ENCODE peak calls at places on chromosome 1, in four cellular contexts. F is psoas muscle, E is Panc1, S is PC-9. N is an unnamed sample. For H3K36me3 and H3K9me3, the result is how much of the 10 kb centered on the place peaks cover.

GRCh38 chr1:17658837-17659236 is 96.3 kb upstream of the ACTL8 start:
- DNase-seq in E (no peak), F (no peak), S (no peak), N (no peak)

GRCh38 chr1:202288177-202288576 is 53.6 kb downstream of the UBE2T start:
- DNase-seq in E (no peak), S (no peak), F (no peak), N (no peak)

GRCh38 chr1:47675721-47676120 is 237.9 kb downstream of the FOXD2 start:
- DNase-seq in S (no peak), F (no peak), E (no peak), N (no peak)

GRCh38 chr1:103220503-103221095 is 112.3 kb upstream of the COL11A1 start:
- DNase-seq in S (no peak), E (no peak), F (no peak), N (peak)

GRCh38 chr1:187517508-187517907 is 688.8 kb downstream of the PLA2G4A start:
- DNase-seq in S (no peak), E (no peak), F (no peak), N (no peak)

GRCh38 chr1:55352080-55352800 is 137.1 kb upstream of the USP24 start:
- DNase-seq in E (no peak), F (peak), S (no peak), N (no peak)

GRCh38 chr1:111666828-111667227 is 47.2 kb downstream of the RAP1A start:
- DNase-seq in S (no peak), E (no peak), F (no peak), N (no peak)

GRCh38 chr1:89199515-89199914 is 773 bp upstream of the GBP4 start:
- DNase-seq in F (no peak), E (no peak), S (no peak), N (no peak)

GRCh38 chr1:84278905-84279304 is 22.6 kb upstream of the SAMD13 start:
- DNase-seq in F (no peak), E (no peak), S (no peak), N (no peak)

GRCh38 chr1:44784094-44785026 is 3.6 kb downstream of the BEST4 start:
- DNase-seq in E (no peak), F (no peak), S (no peak), N (peak)

GRCh38 chr1:27525296-27526271 is 35.6 kb upstream of the WASF2 start:
- DNase-seq in E (no peak), S (peak), F (peak), N (peak)

GRCh38 chr1:70504176-70504820 is 93.2 kb downstream of the CTH start:
- DNase-seq in F (no peak), E (no peak), S (no peak), N (no peak)

GRCh38 chr1:53460211-53460634 is 1.0 kb downstream of the DMRTB1 start:
- DNase-seq in E (no peak), F (no peak), S (no peak), N (no peak)

DNA sequence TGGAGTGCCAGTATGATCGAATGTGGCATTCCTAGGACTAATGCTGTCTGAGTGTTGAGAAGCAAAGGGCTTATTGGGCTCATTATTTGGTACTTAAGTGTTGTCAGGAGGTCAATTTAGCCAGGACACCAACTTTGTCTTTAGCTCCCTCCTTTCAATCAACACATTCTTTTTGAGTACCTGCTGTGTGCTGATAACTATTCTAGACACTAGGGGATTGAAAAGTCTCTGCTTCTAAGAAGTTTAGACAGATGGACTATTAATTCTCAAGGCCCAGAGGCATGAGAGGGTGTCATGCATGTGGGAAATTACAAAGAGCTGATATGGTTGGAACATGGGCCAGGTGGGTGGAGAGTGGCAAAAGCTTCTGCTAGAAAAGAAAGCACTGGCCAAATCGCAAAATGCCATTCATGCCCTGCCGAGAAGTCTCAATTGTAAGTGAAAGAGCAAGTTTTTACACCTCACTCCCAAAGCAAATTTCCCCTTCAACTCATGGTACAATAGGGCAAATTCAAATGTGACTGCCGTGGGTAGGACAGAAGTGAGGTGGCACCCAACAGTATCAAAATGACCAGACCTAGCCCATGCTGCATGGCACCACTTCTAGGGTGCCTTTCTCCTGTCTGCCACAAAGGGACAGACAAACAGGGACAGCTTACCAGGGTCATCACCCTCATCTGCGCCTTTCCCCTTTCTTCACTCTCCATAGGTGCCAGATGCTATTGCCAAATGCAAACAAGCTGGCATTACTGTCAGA is 53.6 kb upstream of the LAX1 start:
- DNase-seq in F (no peak), E (no peak), S (no peak), N (peak)
- H3K36me3 ChIP-seq in F (half or more), E (under half), S (under half), N (half or more)

GRCh38 chr1:227526524-227526923 is 36.8 kb upstream of the ZNF678 start:
- DNase-seq in F (no peak), S (no peak), E (no peak), N (no peak)
- H3K9me3 ChIP-seq in F (half or more), S (under half), E (under half), N (under half)

DNA sequence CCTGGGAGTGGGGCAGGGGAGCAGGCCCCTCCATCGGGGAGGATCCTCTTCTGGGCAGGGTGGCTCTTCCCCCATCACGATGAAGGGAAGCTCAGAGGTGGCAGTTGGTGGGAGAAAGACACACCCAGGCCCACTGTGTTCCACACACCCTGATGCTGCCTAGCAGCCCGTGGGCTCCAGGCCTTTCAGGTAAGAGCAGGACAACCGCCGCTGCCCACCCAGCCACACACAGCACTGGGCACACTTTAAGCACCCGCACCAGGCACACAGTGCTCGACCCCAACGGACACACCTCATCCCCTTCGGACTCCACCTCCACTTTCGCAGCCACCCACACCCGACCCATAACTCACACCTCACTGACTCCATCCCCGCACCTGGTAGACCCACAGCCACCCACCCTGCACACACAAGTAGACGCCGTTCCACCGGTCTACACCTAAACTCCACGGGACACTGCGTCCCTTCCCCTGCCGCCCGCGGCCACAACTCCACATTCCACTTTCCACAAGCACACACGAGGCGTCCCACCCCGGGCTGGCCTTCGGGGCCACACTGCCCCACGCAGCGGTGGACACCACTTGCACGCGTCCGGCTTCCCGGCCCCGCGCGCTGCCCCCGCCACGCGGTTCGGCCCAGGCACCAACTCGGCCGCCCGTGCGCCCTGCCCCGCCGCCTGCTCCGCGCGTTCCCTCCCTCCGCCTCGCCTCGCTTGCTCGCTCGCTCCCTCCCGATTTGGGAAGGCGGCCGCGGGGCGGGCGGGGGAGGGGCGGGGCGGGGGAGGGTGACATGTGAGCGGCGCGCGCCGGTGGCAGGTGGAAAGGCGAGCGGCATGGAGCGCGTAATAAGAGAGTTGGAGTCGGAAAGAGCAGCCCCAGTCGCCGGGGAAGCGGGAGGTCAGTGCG is at the start of gene KCNQ4:
- DNase-seq in E (no peak), S (peak), F (peak), N (peak)
- H3K4me3 ChIP-seq in E (peak), S (peak), F (peak), N (peak)

GRCh38 chr1:24465099-24465498 is 37.5 kb upstream of the RCAN3 start:
- DNase-seq in S (no peak), E (no peak), F (no peak), N (no peak)
- H3K36me3 ChIP-seq in S (under half), E (under half), F (under half), N (under half)

DNA sequence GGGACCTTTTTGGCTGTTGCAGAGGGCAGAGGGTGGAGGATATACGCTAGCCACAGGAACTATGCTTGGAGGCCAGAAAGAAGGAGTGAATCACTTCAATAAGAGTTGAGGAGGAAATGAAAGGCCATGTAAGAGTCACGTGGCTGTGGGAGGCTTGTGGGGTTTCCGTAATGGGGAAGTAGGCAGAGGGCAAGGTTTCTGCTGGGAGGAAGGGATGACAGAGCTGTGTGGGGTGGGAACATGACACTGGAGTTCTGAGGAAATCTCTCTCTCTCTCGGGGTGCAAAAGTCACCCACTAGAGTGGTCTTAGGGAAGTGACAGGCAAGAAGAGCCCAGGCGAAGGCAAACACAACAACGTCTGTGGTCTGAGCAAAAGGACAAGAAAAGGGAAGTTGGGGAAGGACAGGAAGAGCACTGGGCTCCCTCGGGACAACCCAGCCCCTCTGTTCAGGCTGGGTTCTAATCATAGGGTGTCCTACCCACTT is 3.9 kb upstream of the CD1C start:
- DNase-seq in F (peak), S (no peak), E (no peak), N (no peak)
- H3K9me3 ChIP-seq in F (under half), S (under half), E (under half), N (under half)

GRCh38 chr1:121458291-121459048 is 273.7 kb downstream of the SRGAP2C start:
- DNase-seq in F (no peak), S (no peak), E (no peak), N (no peak)

GRCh38 chr1:121459235-121459634 is 274.5 kb downstream of the SRGAP2C start:
- DNase-seq in S (no peak), F (no peak), E (no peak), N (no peak)
- H3K4me3 ChIP-seq in S (no peak), F (no peak), E (no peak), N (no peak)

N was measured in cardiac muscle cell.